ENCODE peak calls at places on chromosomes 11 and 22, in nine cellular contexts. One of them, this sample, is unnamed.

GRCh38 chr11:45889966-45890365 is 4.5 kb downstream of the MAPK8IP1 start:
- DNase-seq in epithelial cell of esophagus: no peak
- DNase-seq in naive thymus-derived CD8-positive, alpha-beta T cell: no peak
- DNase-seq in Panc1: no peak
- DNase-seq in foreskin fibroblast: no peak
- DNase-seq in activated naive CD4-positive, alpha-beta T cell treated with anti-CD3 and anti-CD28 coated beads, Interleukin-2, amount 50 U/mL, for 16 hours: no peak
- DNase-seq in T follicular helper cell: no peak
- DNase-seq in amniotic stem cell: no peak
- DNase-seq in mucosa of descending colon: no peak
- DNase-seq in this sample: no peak

GRCh38 chr22:29156507-29156906 is 49.2 kb upstream of the EMID1 start:
- DNase-seq in naive thymus-derived CD8-positive, alpha-beta T cell: no peak
- DNase-seq in activated naive CD4-positive, alpha-beta T cell treated with anti-CD3 and anti-CD28 coated beads, Interleukin-2, amount 50 U/mL, for 16 hours: no peak
- DNase-seq in Panc1: no peak
- DNase-seq in T follicular helper cell: no peak
- DNase-seq in epithelial cell of esophagus: no peak
- DNase-seq in foreskin fibroblast: peak
- DNase-seq in amniotic stem cell: no peak
- DNase-seq in mucosa of descending colon: no peak
- DNase-seq in this sample: no peak

GRCh38 chr11:2518983-2519340 is 74.2 kb downstream of the KCNQ1 start:
- DNase-seq in T follicular helper cell: no peak
- DNase-seq in mucosa of descending colon: no peak
- DNase-seq in Panc1: no peak
- DNase-seq in amniotic stem cell: no peak
- DNase-seq in activated naive CD4-positive, alpha-beta T cell treated with anti-CD3 and anti-CD28 coated beads, Interleukin-2, amount 50 U/mL, for 16 hours: no peak
- DNase-seq in epithelial cell of esophagus: no peak
- DNase-seq in foreskin fibroblast: no peak
- DNase-seq in naive thymus-derived CD8-positive, alpha-beta T cell: no peak
- DNase-seq in this sample: no peak

GRCh38 chr11:26726960-26727359 is 5.1 kb upstream of the SLC5A12 start:
- DNase-seq in activated naive CD4-positive, alpha-beta T cell treated with anti-CD3 and anti-CD28 coated beads, Interleukin-2, amount 50 U/mL, for 16 hours: no peak
- DNase-seq in T follicular helper cell: no peak
- DNase-seq in naive thymus-derived CD8-positive, alpha-beta T cell: no peak
- DNase-seq in foreskin fibroblast: no peak
- DNase-seq in mucosa of descending colon: no peak
- DNase-seq in epithelial cell of esophagus: no peak
- DNase-seq in amniotic stem cell: no peak
- DNase-seq in Panc1: no peak
- DNase-seq in this sample: no peak

GRCh38 chr22:48135641-48136040 is 1373.2 kb downstream of the TBC1D22A start:
- DNase-seq in Panc1: no peak
- DNase-seq in T follicular helper cell: no peak
- DNase-seq in foreskin fibroblast: no peak
- DNase-seq in mucosa of descending colon: no peak
- DNase-seq in epithelial cell of esophagus: no peak
- DNase-seq in naive thymus-derived CD8-positive, alpha-beta T cell: no peak
- DNase-seq in amniotic stem cell: no peak
- DNase-seq in activated naive CD4-positive, alpha-beta T cell treated with anti-CD3 and anti-CD28 coated beads, Interleukin-2, amount 50 U/mL, for 16 hours: no peak
- DNase-seq in this sample: no peak

GRCh38 chr11:72792437-72793021 is 1.3 kb downstream of the STARD10 start:
- DNase-seq in epithelial cell of esophagus: no peak
- DNase-seq in mucosa of descending colon: no peak
- DNase-seq in amniotic stem cell: no peak
- DNase-seq in activated naive CD4-positive, alpha-beta T cell treated with anti-CD3 and anti-CD28 coated beads, Interleukin-2, amount 50 U/mL, for 16 hours: no peak
- DNase-seq in foreskin fibroblast: no peak
- DNase-seq in Panc1: no peak
- DNase-seq in naive thymus-derived CD8-positive, alpha-beta T cell: no peak
- DNase-seq in T follicular helper cell: no peak
- DNase-seq in this sample: no peak

GRCh38 chr11:35809561-35809960 is 134.3 kb upstream of the LDLRAD3 start:
- DNase-seq in epithelial cell of esophagus: no peak
- DNase-seq in mucosa of descending colon: no peak
- DNase-seq in Panc1: no peak
- DNase-seq in amniotic stem cell: no peak
- DNase-seq in foreskin fibroblast: no peak
- DNase-seq in naive thymus-derived CD8-positive, alpha-beta T cell: no peak
- DNase-seq in activated naive CD4-positive, alpha-beta T cell treated with anti-CD3 and anti-CD28 coated beads, Interleukin-2, amount 50 U/mL, for 16 hours: no peak
- DNase-seq in T follicular helper cell: no peak
- DNase-seq in this sample: no peak

GRCh38 chr11:28838741-28839140 is 730.6 kb downstream of the METTL15 start:
- DNase-seq in Panc1: no peak
- DNase-seq in activated naive CD4-positive, alpha-beta T cell treated with anti-CD3 and anti-CD28 coated beads, Interleukin-2, amount 50 U/mL, for 16 hours: no peak
- DNase-seq in mucosa of descending colon: no peak
- DNase-seq in epithelial cell of esophagus: no peak
- DNase-seq in T follicular helper cell: no peak
- DNase-seq in foreskin fibroblast: peak
- DNase-seq in naive thymus-derived CD8-positive, alpha-beta T cell: no peak
- DNase-seq in amniotic stem cell: no peak
- DNase-seq in this sample: no peak

GRCh38 chr22:41367039-41367679 is 14.6 kb upstream of the TEF start:
- DNase-seq in mucosa of descending colon: peak
- DNase-seq in amniotic stem cell: peak
- DNase-seq in Panc1: no peak
- DNase-seq in epithelial cell of esophagus: peak
- DNase-seq in naive thymus-derived CD8-positive, alpha-beta T cell: no peak
- DNase-seq in activated naive CD4-positive, alpha-beta T cell treated with anti-CD3 and anti-CD28 coated beads, Interleukin-2, amount 50 U/mL, for 16 hours: no peak
- DNase-seq in T follicular helper cell: no peak
- DNase-seq in foreskin fibroblast: peak
- DNase-seq in this sample: peak

GRCh38 chr22:39284983-39285382 is 34.4 kb downstream of the RPL3 start:
- DNase-seq in mucosa of descending colon: no peak
- DNase-seq in Panc1: no peak
- DNase-seq in activated naive CD4-positive, alpha-beta T cell treated with anti-CD3 and anti-CD28 coated beads, Interleukin-2, amount 50 U/mL, for 16 hours: no peak
- DNase-seq in epithelial cell of esophagus: no peak
- DNase-seq in amniotic stem cell: no peak
- DNase-seq in foreskin fibroblast: no peak
- DNase-seq in T follicular helper cell: no peak
- DNase-seq in naive thymus-derived CD8-positive, alpha-beta T cell: no peak
- DNase-seq in this sample: no peak

GRCh38 chr11:116504541-116505149 is 268.1 kb downstream of the BUD13 start:
- DNase-seq in epithelial cell of esophagus: no peak
- DNase-seq in Panc1: no peak
- DNase-seq in mucosa of descending colon: no peak
- DNase-seq in T follicular helper cell: no peak
- DNase-seq in amniotic stem cell: no peak
- DNase-seq in foreskin fibroblast: no peak
- DNase-seq in activated naive CD4-positive, alpha-beta T cell treated with anti-CD3 and anti-CD28 coated beads, Interleukin-2, amount 50 U/mL, for 16 hours: no peak
- DNase-seq in naive thymus-derived CD8-positive, alpha-beta T cell: no peak
- DNase-seq in this sample: no peak

GRCh38 chr11:130434521-130435223 is 6.3 kb upstream of the ADAMTS8 start:
- DNase-seq in foreskin fibroblast: peak
- DNase-seq in mucosa of descending colon: peak
- DNase-seq in epithelial cell of esophagus: peak
- DNase-seq in activated naive CD4-positive, alpha-beta T cell treated with anti-CD3 and anti-CD28 coated beads, Interleukin-2, amount 50 U/mL, for 16 hours: peak
- DNase-seq in Panc1: peak
- DNase-seq in naive thymus-derived CD8-positive, alpha-beta T cell: peak
- DNase-seq in amniotic stem cell: peak
- DNase-seq in T follicular helper cell: peak
- DNase-seq in this sample: peak

GRCh38 chr11:2220173-2220771 is 48.7 kb upstream of the TH start:
- DNase-seq in Panc1: no peak
- DNase-seq in amniotic stem cell: no peak
- DNase-seq in mucosa of descending colon: no peak
- DNase-seq in T follicular helper cell: no peak
- DNase-seq in foreskin fibroblast: no peak
- DNase-seq in activated naive CD4-positive, alpha-beta T cell treated with anti-CD3 and anti-CD28 coated beads, Interleukin-2, amount 50 U/mL, for 16 hours: no peak
- DNase-seq in naive thymus-derived CD8-positive, alpha-beta T cell: no peak
- DNase-seq in epithelial cell of esophagus: no peak
- DNase-seq in this sample: peak

GRCh38 chr11:68929706-68930605 is 26.3 kb downstream of the IGHMBP2 start:
- DNase-seq in naive thymus-derived CD8-positive, alpha-beta T cell: no peak
- DNase-seq in T follicular helper cell: no peak
- DNase-seq in epithelial cell of esophagus: no peak
- DNase-seq in foreskin fibroblast: no peak
- DNase-seq in amniotic stem cell: no peak
- DNase-seq in Panc1: no peak
- DNase-seq in activated naive CD4-positive, alpha-beta T cell treated with anti-CD3 and anti-CD28 coated beads, Interleukin-2, amount 50 U/mL, for 16 hours: no peak
- DNase-seq in mucosa of descending colon: no peak
- DNase-seq in this sample: no peak

GRCh38 chr11:126210871-126211235 is 597 bp downstream of the RPUSD4 start:
- DNase-seq in naive thymus-derived CD8-positive, alpha-beta T cell: no peak
- DNase-seq in foreskin fibroblast: no peak
- DNase-seq in mucosa of descending colon: no peak
- DNase-seq in activated naive CD4-positive, alpha-beta T cell treated with anti-CD3 and anti-CD28 coated beads, Interleukin-2, amount 50 U/mL, for 16 hours: no peak
- DNase-seq in Panc1: no peak
- DNase-seq in epithelial cell of esophagus: no peak
- DNase-seq in T follicular helper cell: no peak
- DNase-seq in amniotic stem cell: no peak
- DNase-seq in this sample: no peak

GRCh38 chr11:46505741-46506485 is 87.9 kb downstream of the AMBRA1 start:
- DNase-seq in foreskin fibroblast: no peak
- DNase-seq in activated naive CD4-positive, alpha-beta T cell treated with anti-CD3 and anti-CD28 coated beads, Interleukin-2, amount 50 U/mL, for 16 hours: no peak
- DNase-seq in mucosa of descending colon: no peak
- DNase-seq in Panc1: no peak
- DNase-seq in amniotic stem cell: no peak
- DNase-seq in T follicular helper cell: no peak
- DNase-seq in epithelial cell of esophagus: no peak
- DNase-seq in naive thymus-derived CD8-positive, alpha-beta T cell: no peak
- DNase-seq in this sample: no peak

GRCh38 chr11:43497144-43497543 is 138.4 kb downstream of the TTC17 start:
- DNase-seq in naive thymus-derived CD8-positive, alpha-beta T cell: no peak
- DNase-seq in foreskin fibroblast: no peak
- DNase-seq in mucosa of descending colon: no peak
- DNase-seq in epithelial cell of esophagus: no peak
- DNase-seq in T follicular helper cell: no peak
- DNase-seq in Panc1: no peak
- DNase-seq in amniotic stem cell: no peak
- DNase-seq in activated naive CD4-positive, alpha-beta T cell treated with anti-CD3 and anti-CD28 coated beads, Interleukin-2, amount 50 U/mL, for 16 hours: no peak
- DNase-seq in this sample: no peak

This sample was measured in MV-4-11.